ENCODE peak calls at places on chromosomes 2 and 18, in nine cellular contexts. One of them, this sample, is unnamed.

GRCh38 chr2:109066501-109066900 is 62.5 kb upstream of the SH3RF3 start:
- DNase-seq in iris pigment epithelial cell: no peak
- DNase-seq in activated CD8-positive, alpha-beta memory T cell treated with anti-CD3 and anti-CD28 coated beads for 24 hours: peak
- DNase-seq in Peyer's patch: no peak
- DNase-seq in testis: no peak
- DNase-seq in mucosa of gallbladder: no peak
- DNase-seq in HS-5: no peak
- DNase-seq in Right ventricle myocardium superior: no peak
- DNase-seq in GM04504: no peak
- DNase-seq in this sample: no peak

GRCh38 chr2:168212167-168212566 is 35.2 kb downstream of the STK39 start:
- DNase-seq in Right ventricle myocardium superior: no peak
- DNase-seq in activated CD8-positive, alpha-beta memory T cell treated with anti-CD3 and anti-CD28 coated beads for 24 hours: no peak
- DNase-seq in Peyer's patch: no peak
- DNase-seq in iris pigment epithelial cell: no peak
- DNase-seq in HS-5: no peak
- DNase-seq in mucosa of gallbladder: no peak
- DNase-seq in GM04504: no peak
- DNase-seq in testis: no peak
- DNase-seq in this sample: no peak

GRCh38 chr2:233124449-233125080 is 64.4 kb downstream of the INPP5D start:
- DNase-seq in iris pigment epithelial cell: no peak
- DNase-seq in testis: no peak
- DNase-seq in GM04504: no peak
- DNase-seq in Peyer's patch: no peak
- DNase-seq in HS-5: no peak
- DNase-seq in Right ventricle myocardium superior: no peak
- DNase-seq in mucosa of gallbladder: peak
- DNase-seq in activated CD8-positive, alpha-beta memory T cell treated with anti-CD3 and anti-CD28 coated beads for 24 hours: no peak
- DNase-seq in this sample: no peak

GRCh38 chr2:101983486-101983885 is 8.3 kb upstream of the IL1R2 start:
- DNase-seq in GM04504: no peak
- DNase-seq in HS-5: no peak
- DNase-seq in Right ventricle myocardium superior: no peak
- DNase-seq in mucosa of gallbladder: no peak
- DNase-seq in Peyer's patch: no peak
- DNase-seq in iris pigment epithelial cell: peak
- DNase-seq in testis: peak
- DNase-seq in activated CD8-positive, alpha-beta memory T cell treated with anti-CD3 and anti-CD28 coated beads for 24 hours: no peak
- DNase-seq in this sample: no peak

GRCh38 chr2:9985531-9985930 is 34.0 kb downstream of the GRHL1 start:
- DNase-seq in activated CD8-positive, alpha-beta memory T cell treated with anti-CD3 and anti-CD28 coated beads for 24 hours: no peak
- DNase-seq in testis: no peak
- DNase-seq in Right ventricle myocardium superior: no peak
- DNase-seq in Peyer's patch: no peak
- DNase-seq in iris pigment epithelial cell: no peak
- DNase-seq in HS-5: no peak
- DNase-seq in GM04504: no peak
- DNase-seq in mucosa of gallbladder: no peak
- DNase-seq in this sample: no peak

GRCh38 chr2:96869281-96869823 is 528 bp downstream of the SEMA4C start:
- DNase-seq in testis: peak
- DNase-seq in HS-5: peak
- DNase-seq in mucosa of gallbladder: peak
- DNase-seq in Peyer's patch: peak
- DNase-seq in iris pigment epithelial cell: peak
- DNase-seq in GM04504: peak
- DNase-seq in activated CD8-positive, alpha-beta memory T cell treated with anti-CD3 and anti-CD28 coated beads for 24 hours: no peak
- DNase-seq in Right ventricle myocardium superior: peak
- DNase-seq in this sample: peak

GRCh38 chr2:171723724-171724683 is 36.7 kb downstream of the DYNC1I2 start:
- DNase-seq in HS-5: no peak
- DNase-seq in Right ventricle myocardium superior: no peak
- DNase-seq in iris pigment epithelial cell: peak
- DNase-seq in activated CD8-positive, alpha-beta memory T cell treated with anti-CD3 and anti-CD28 coated beads for 24 hours: no peak
- DNase-seq in testis: no peak
- DNase-seq in mucosa of gallbladder: no peak
- DNase-seq in GM04504: no peak
- DNase-seq in Peyer's patch: no peak
- DNase-seq in this sample: no peak

GRCh38 chr2:121351521-121352318 is 66.7 kb upstream of the TFCP2L1 start:
- DNase-seq in activated CD8-positive, alpha-beta memory T cell treated with anti-CD3 and anti-CD28 coated beads for 24 hours: no peak
- DNase-seq in testis: no peak
- DNase-seq in mucosa of gallbladder: no peak
- DNase-seq in iris pigment epithelial cell: no peak
- DNase-seq in Peyer's patch: no peak
- DNase-seq in GM04504: no peak
- DNase-seq in HS-5: no peak
- DNase-seq in Right ventricle myocardium superior: no peak
- DNase-seq in this sample: no peak

GRCh38 chr18:48412339-48412929 is 3.3 kb upstream of the ZBTB7C start:
- DNase-seq in mucosa of gallbladder: no peak
- DNase-seq in HS-5: no peak
- DNase-seq in iris pigment epithelial cell: peak
- DNase-seq in testis: peak
- DNase-seq in Peyer's patch: no peak
- DNase-seq in activated CD8-positive, alpha-beta memory T cell treated with anti-CD3 and anti-CD28 coated beads for 24 hours: no peak
- DNase-seq in Right ventricle myocardium superior: no peak
- DNase-seq in GM04504: no peak
- DNase-seq in this sample: peak

GRCh38 chr2:21452678-21453077 is 328.9 kb downstream of the TDRD15 start:
- DNase-seq in GM04504: no peak
- DNase-seq in Peyer's patch: no peak
- DNase-seq in iris pigment epithelial cell: no peak
- DNase-seq in HS-5: no peak
- DNase-seq in testis: no peak
- DNase-seq in mucosa of gallbladder: no peak
- DNase-seq in Right ventricle myocardium superior: no peak
- DNase-seq in activated CD8-positive, alpha-beta memory T cell treated with anti-CD3 and anti-CD28 coated beads for 24 hours: no peak
- DNase-seq in this sample: no peak

GRCh38 chr18:31302991-31303390 is 15.0 kb upstream of the DSG1 start:
- DNase-seq in activated CD8-positive, alpha-beta memory T cell treated with anti-CD3 and anti-CD28 coated beads for 24 hours: no peak
- DNase-seq in GM04504: no peak
- DNase-seq in Peyer's patch: no peak
- DNase-seq in HS-5: peak
- DNase-seq in iris pigment epithelial cell: peak
- DNase-seq in mucosa of gallbladder: no peak
- DNase-seq in Right ventricle myocardium superior: no peak
- DNase-seq in testis: no peak
- DNase-seq in this sample: no peak

GRCh38 chr2:8453904-8454302 is 228.0 kb upstream of the ID2 start:
- DNase-seq in mucosa of gallbladder: no peak
- DNase-seq in iris pigment epithelial cell: no peak
- DNase-seq in GM04504: no peak
- DNase-seq in Peyer's patch: no peak
- DNase-seq in Right ventricle myocardium superior: peak
- DNase-seq in activated CD8-positive, alpha-beta memory T cell treated with anti-CD3 and anti-CD28 coated beads for 24 hours: peak
- DNase-seq in testis: no peak
- DNase-seq in HS-5: no peak
- DNase-seq in this sample: no peak

This sample was measured in COLO829.